ENCODE peak calls at places on chromosomes 6 and 20, in four cellular contexts. T is spleen, O is iPS DF 6.9, Y is colonic mucosa. B is an unnamed sample. For H3K4me1, the result is how much of the 10 kb centered on the place peaks cover.

GRCh38 chr20:51687071-51687470 is 81.1 kb downstream of the ATP9A start:
- DNase-seq in T (no peak), O (no peak), Y (no peak), B (no peak)

GRCh38 chr6:134063121-134063965 is 10.9 kb upstream of the SLC2A12 start:
- DNase-seq in T (no peak), O (no peak), Y (no peak), B (no peak)

GRCh38 chr20:64112691-64113443 is 5.5 kb upstream of the NPBWR2 start:
- DNase-seq in T (peak), O (no peak), Y (no peak), B (peak)

GRCh38 chr6:14841901-14842421 is 403.9 kb upstream of the JARID2 start:
- DNase-seq in T (no peak), O (no peak), Y (no peak), B (no peak)

GRCh38 chr6:116596815-116597214 is 19.5 kb upstream of the RSPH4A start:
- DNase-seq in T (no peak), O (no peak), Y (no peak), B (peak)

GRCh38 chr6:28807682-28808280 is 116.0 kb downstream of the TRIM27 start:
- DNase-seq in T (no peak), O (no peak), Y (peak), B (peak)

GRCh38 chr6:25026723-25027122 is 91.0 kb upstream of the RIPOR2 start:
- DNase-seq in T (no peak), O (no peak), Y (no peak), B (no peak)

GRCh38 chr6:6749791-6750434 is 161.4 kb downstream of the LY86 start:
- DNase-seq in T (no peak), O (no peak), Y (peak), B (no peak)

GRCh38 chr6:70841115-70841514 is 115.7 kb downstream of the B3GAT2 start:
- DNase-seq in T (no peak), O (no peak), Y (no peak), B (no peak)

GRCh38 chr20:48209102-48209501 is 423.8 kb upstream of the SULF2 start:
- DNase-seq in T (no peak), O (no peak), Y (no peak), B (no peak)

GRCh38 chr6:139161817-139162284 is 27.0 kb downstream of the HECA start:
- DNase-seq in T (no peak), O (no peak), Y (no peak), B (no peak)

GRCh38 chr6:142058216-142058925 is 74.4 kb upstream of the GJE1 start:
- DNase-seq in T (no peak), O (no peak), Y (no peak), B (no peak)

GRCh38 chr20:3123542-3123941 is 36.1 kb downstream of the FASTKD5 start:
- DNase-seq in T (no peak), O (no peak), Y (no peak), B (no peak)

GRCh38 chr20:20215976-20216727 is 151.8 kb upstream of the INSM1 start:
- DNase-seq in T (no peak), O (no peak), Y (no peak), B (no peak)

GRCh38 chr6:165985281-165985925 is 182.2 kb downstream of the TBXT start:
- DNase-seq in T (no peak), O (no peak), Y (no peak), B (no peak)

GRCh38 chr6:153058291-153058690 is 55.8 kb upstream of the MTRF1L start:
- DNase-seq in T (no peak), O (no peak), Y (no peak), B (no peak)

GRCh38 chr6:24888967-24889366 is 46.8 kb downstream of the RIPOR2 start:
- DNase-seq in T (no peak), O (no peak), Y (no peak), B (no peak)

GRCh38 chr6:167949121-167949684 is 48.3 kb upstream of the KIF25 start:
- DNase-seq in T (no peak), O (no peak), Y (no peak), B (no peak)

GRCh38 chr20:25272223-25273000 is 24.5 kb downstream of the PYGB start:
- DNase-seq in T (peak), O (no peak), Y (no peak), B (peak)

GRCh38 chr6:153814136-153814535 is 224.9 kb upstream of the OPRM1 start:
- DNase-seq in T (no peak), O (peak), Y (no peak), B (no peak)

GRCh38 chr20:36848677-36849076 is 27.3 kb upstream of the TLDC2 start:
- DNase-seq in T (no peak), O (no peak), Y (no peak), B (no peak)
- H3K4me1 ChIP-seq in T (half or more), O (under half), Y (under half), B (under half)

GRCh38 chr6:63674635-63675034 is 39.0 kb downstream of the PHF3 start:
- DNase-seq in T (no peak), O (no peak), Y (no peak), B (no peak)

GRCh38 chr6:63672582-63673129 is 37.1 kb downstream of the PHF3 start:
- DNase-seq in T (no peak), O (no peak), Y (no peak), B (no peak)

GRCh38 chr6:63673692-63674091 is 38.1 kb downstream of the PHF3 start:
- DNase-seq in T (no peak), O (no peak), Y (no peak), B (no peak)

GRCh38 chr6:63675138-63675537 is 39.5 kb downstream of the PHF3 start:
- DNase-seq in T (no peak), O (no peak), Y (no peak), B (no peak)

GRCh38 chr6:63671098-63671754 is 35.6 kb downstream of the PHF3 start:
- DNase-seq in T (no peak), O (no peak), Y (no peak), B (no peak)
- H3K4me1 ChIP-seq in T (half or more), O (under half), Y (under half), B (under half)

GRCh38 chr6:56690519-56691200 is 48.0 kb upstream of the DST start:
- DNase-seq in T (no peak), O (no peak), Y (no peak), B (no peak)
- H3K4me1 ChIP-seq in T (under half), O (under half), Y (under half), B (half or more)

DNA sequence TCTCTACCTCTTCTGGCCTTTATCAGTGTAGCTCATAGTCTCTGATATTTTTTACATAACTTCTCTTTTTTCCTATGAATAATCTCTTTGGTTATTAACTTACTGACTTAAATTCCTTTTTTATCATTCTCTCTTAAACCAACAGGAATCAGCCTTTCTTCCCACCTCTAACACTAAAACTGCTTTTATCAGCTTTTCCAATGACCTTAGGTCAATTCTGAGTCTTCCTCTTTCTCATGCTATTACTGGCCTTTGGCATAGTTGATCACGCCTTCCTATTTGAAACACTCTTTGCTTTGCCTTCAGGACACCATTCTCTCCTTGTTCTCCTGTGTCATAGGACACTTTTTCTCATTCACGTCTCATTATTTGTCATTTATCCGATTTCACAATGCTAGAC is 8.1 kb upstream of the HINT3 start:
- DNase-seq in T (no peak), O (no peak), Y (no peak), B (no peak)
- H3K4me1 ChIP-seq in T (under half), O (under half), Y (under half), B (half or more)

DNA sequence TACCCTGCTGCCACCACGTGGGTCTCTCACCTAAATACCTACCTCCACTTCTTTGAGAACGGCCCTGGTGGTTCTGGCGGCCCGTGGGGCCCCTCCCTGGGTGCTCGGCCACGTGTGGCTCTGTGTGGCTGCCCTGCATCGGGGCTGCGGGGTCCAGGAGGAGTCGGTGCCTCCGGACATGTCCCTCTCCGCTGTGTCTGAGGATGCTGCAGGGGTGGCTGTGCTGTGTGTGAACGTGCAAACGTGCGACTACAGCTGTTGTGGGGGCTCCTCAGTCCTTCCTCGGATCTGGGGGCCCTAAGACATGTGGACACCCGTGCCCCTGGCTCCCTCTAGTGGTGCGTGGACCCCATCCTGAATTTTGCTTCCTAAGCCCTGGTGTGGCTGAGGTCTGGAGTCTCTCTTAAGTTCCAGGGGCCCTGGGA is 691.8 kb downstream of the QKI start:
- DNase-seq in T (no peak), O (peak), Y (no peak), B (no peak)
- H3K4me1 ChIP-seq in T (under half), O (under half), Y (under half), B (under half)

DNA sequence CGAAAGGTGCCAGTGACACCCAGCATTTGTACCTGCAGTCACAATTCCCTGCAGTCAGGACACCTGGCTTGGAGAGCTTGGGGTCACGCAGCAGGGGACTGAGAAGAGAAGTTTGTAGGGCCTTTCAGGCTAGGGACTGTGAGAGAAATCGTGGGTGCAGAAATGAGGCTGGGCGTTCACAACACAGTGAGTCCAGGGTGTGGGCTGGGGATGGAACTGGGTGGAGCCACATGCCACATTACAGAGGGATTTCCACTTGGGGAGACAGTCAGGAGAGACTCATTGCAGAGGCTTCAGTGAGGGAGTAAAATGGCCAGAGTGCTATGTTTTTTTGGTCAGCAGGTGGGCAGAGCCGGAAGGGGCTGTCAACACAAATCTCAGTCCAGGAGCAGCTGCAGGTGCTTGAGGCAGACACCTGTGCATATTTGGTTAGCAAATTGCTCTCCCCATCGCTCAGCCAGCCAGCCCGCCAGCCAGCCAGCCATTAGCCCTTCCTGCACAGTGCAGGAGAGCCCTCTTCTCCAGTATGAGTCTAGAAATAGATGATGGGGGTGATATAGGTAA is 7.4 kb downstream of the ITPR3 start:
- DNase-seq in T (no peak), O (no peak), Y (peak), B (no peak)
- H3K4me1 ChIP-seq in T (half or more), O (under half), Y (under half), B (half or more)

GRCh38 chr6:85130743-85131142 is 319.1 kb upstream of the NT5E start:
- DNase-seq in T (no peak), O (no peak), Y (no peak), B (no peak)

GRCh38 chr6:85135376-85136094 is 314.3 kb upstream of the NT5E start:
- DNase-seq in T (no peak), O (no peak), Y (no peak), B (no peak)

GRCh38 chr6:85132091-85132490 is 317.8 kb upstream of the NT5E start:
- DNase-seq in T (no peak), O (no peak), Y (no peak), B (no peak)

DNA sequence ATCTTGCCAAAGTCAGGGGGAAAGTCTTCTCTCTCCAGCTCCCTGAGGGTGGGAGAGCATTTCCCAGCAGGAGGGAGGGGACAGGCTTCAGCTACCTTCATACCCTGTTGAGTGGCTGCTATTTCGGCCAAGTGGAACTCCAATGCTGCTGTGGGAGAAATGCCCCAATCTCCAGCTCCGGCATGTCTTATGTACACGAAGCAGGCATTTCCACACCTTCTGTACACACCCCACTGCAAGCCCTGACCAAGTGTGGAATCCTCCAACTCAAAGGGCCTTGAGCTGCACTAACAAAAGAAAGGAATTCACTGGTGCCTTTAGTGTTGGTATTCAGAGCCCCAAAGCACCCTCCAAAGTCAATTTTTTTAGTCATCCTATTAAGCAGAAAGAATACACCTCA is 313.6 kb upstream of the NT5E start:
- DNase-seq in T (no peak), O (no peak), Y (no peak), B (peak)
- H3K4me1 ChIP-seq in T (under half), O (under half), Y (under half), B (under half)

DNA sequence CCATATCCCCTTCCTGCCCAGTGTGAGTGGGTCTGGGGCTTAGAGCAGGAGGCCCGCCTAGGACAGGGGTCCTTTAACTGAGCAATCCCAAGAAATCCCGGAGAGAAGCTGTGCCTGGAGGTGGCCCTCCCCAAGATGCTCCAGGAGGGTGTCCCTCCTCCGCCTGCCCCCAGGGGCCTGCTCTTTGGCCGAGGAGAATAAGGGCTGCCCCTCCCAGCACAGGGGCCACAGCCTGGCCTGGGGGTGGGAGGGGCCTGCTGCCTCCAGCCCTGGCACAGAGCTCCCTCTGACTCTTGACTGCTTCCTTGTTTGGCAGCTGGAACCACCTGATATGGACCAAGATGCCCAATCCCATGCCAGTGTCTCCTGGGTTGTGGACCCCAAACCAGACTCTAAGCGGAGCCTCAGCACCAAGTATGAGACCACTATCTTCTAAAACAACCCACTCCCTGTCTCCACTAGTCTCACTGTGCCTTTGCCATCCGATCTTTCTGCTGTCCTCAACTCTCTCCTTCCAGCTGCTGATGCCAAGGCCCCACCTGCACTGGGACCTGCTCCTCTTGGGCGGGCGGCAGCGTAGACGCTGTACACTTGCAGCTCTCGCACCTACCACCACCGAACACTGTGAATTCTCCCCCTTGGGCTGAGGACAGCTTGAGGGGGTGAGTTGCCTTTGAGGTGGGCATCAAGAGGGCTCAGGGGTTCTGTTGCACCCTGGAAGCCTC is 54.3 kb downstream of the TCP11 start:
- DNase-seq in T (peak), O (no peak), Y (no peak), B (no peak)
- H3K4me1 ChIP-seq in T (under half), O (under half), Y (under half), B (under half)

GRCh38 chr6:97095466-97095865 is 170.9 kb downstream of the KLHL32 start:
- DNase-seq in T (no peak), O (no peak), Y (no peak), B (no peak)
- H3K4me1 ChIP-seq in T (under half), O (under half), Y (under half), B (under half)

GRCh38 chr20:53827292-53827995 is 233.8 kb upstream of the ZNF217 start:
- DNase-seq in T (no peak), O (no peak), Y (no peak), B (no peak)

GRCh38 chr20:53828673-53829085 is 235.0 kb upstream of the ZNF217 start:
- DNase-seq in T (no peak), O (no peak), Y (peak), B (no peak)

GRCh38 chr20:53826597-53827291 is 233.1 kb upstream of the ZNF217 start:
- DNase-seq in T (peak), O (no peak), Y (no peak), B (no peak)

GRCh38 chr20:53829086-53829703 is 235.6 kb upstream of the ZNF217 start:
- DNase-seq in T (no peak), O (no peak), Y (no peak), B (no peak)

DNA sequence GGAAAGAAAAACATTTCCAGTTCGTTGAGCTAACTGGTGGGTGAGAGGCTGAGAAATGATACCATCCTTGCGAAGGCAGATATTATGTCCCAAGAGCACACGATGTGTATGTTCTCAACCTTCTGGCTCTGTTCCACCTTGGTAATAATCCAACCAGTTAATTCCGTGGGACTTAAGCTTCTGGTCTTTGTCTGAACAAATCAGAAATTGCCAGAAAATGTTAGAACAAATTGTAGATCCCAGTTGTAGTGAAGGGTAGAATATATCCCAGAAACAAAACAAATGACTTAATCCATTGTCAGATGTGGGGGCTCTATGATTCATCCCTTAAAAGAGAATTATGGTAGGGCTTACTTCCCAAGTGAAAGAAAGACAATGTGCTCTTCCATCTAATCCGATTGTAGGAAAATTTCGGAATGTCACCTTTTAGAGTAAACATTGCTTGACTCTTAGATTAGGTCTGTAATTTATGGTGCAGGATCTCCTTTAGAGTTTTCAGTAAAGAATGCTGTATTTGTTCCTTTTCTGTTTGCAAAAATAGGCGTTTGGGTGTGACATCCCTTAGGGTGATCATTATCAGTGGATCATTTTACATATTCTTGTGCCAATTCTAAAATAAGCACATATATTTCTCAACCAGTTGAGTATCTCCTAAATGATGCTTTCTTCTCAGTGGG is 234.5 kb upstream of the ZNF217 start:
- DNase-seq in T (no peak), O (no peak), Y (no peak), B (no peak)
- H3K4me1 ChIP-seq in T (half or more), O (under half), Y (under half), B (under half)

B was measured in Caco-2.